ENCODE peak calls at places on chromosomes 4 and X, in six cellular contexts. U is H1, E is sigmoid colon, R is HCT116, O is osteocyte, F is GM10248. W is an unnamed sample.

GRCh38 chrX:112654871-112655270 is 24.9 kb downstream of the LHFPL1 start:
- DNase-seq in U (no peak), E (no peak), R (no peak), O (no peak), F (no peak), W (no peak)

GRCh38 chr4:6121276-6121850 is 79.0 kb downstream of the JAKMIP1 start:
- DNase-seq in U (no peak), E (no peak), R (no peak), O (no peak), F (no peak), W (no peak)

GRCh38 chr4:103074598-103075434 is 1.7 kb downstream of the SLC9B2 start:
- DNase-seq in U (no peak), E (no peak), R (no peak), O (no peak), F (peak; percentile 26), W (no peak)

GRCh38 chr4:39976945-39977488 is 694 bp downstream of the PDS5A start:
- DNase-seq in U (no peak), E (peak; percentile 71), R (no peak), O (peak; percentile 84), F (peak; percentile 48), W (no peak)

GRCh38 chr4:151721466-151721865 is 39.3 kb downstream of the GATB start:
- DNase-seq in U (no peak), E (no peak), R (no peak), O (no peak), F (no peak), W (no peak)

GRCh38 chr4:186727977-186728519 is 4.4 kb upstream of the FAT1 start:
- DNase-seq in U (no peak), E (no peak), R (peak; percentile 63), O (no peak), F (no peak), W (no peak)

GRCh38 chrX:65488496-65488895 is 46.1 kb downstream of the LAS1L start:
- DNase-seq in U (no peak), E (no peak), R (no peak), O (no peak), F (no peak), W (no peak)

GRCh38 chr4:145041378-145041777 is 56.6 kb downstream of the ANAPC10 start:
- DNase-seq in U (no peak), E (no peak), R (no peak), O (no peak), F (peak; percentile 25), W (no peak)

GRCh38 chrX:121283921-121284320 is 236.5 kb downstream of the GLUD2 start:
- DNase-seq in U (no peak), E (no peak), R (no peak), O (no peak), F (no peak), W (no peak)

GRCh38 chrX:31228909-31229308 is 157.1 kb upstream of the FTHL17 start:
- DNase-seq in U (no peak), E (no peak), R (no peak), O (no peak), F (peak; percentile 48), W (no peak)

GRCh38 chr4:40173470-40173875 is 23.4 kb upstream of the RHOH start:
- DNase-seq in U (peak; percentile 23), E (no peak), R (no peak), O (no peak), F (peak; percentile 58), W (no peak)

GRCh38 chrX:108123591-108124366 is 32.2 kb downstream of the ATG4A start:
- DNase-seq in U (no peak), E (no peak), R (no peak), O (no peak), F (no peak), W (no peak)

GRCh38 chrX:74371823-74372222 is 49.5 kb upstream of the SLC16A2 start:
- DNase-seq in U (no peak), E (no peak), R (no peak), O (no peak), F (no peak), W (no peak)

GRCh38 chr4:188428935-188429334 is 289.7 kb downstream of the TRIML1 start:
- DNase-seq in U (no peak), E (no peak), R (no peak), O (no peak), F (no peak), W (peak; percentile 38)

GRCh38 chrX:71618303-71618721 is at the start of gene CXCR3:
- DNase-seq in U (no peak), E (no peak), R (no peak), O (no peak), F (peak; percentile 57), W (no peak)

GRCh38 chr4:80967346-80967745 is 63.2 kb upstream of the BMP3 start:
- DNase-seq in U (no peak), E (no peak), R (no peak), O (no peak), F (no peak), W (no peak)

DNA sequence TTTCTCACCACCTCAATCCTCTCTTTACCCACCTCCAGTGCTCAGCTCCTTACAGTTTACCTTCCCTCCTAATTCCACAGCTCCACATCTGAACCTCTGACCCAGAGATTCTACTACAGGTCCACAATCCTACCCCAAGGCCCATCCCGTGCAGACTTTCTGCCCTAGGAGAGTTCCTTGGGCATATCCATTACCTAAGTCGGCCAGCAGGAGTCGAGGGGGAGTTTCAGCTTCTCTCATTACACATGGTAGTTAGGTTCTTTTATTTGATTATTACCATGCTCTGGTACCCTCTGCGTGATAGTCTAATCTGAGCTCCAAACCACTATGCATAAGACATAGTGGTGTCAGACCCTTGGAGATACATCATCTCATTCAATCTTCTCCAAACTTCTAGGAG is 117.9 kb downstream of the SH3RF1 start:
- DNase-seq in U (no peak), E (no peak), R (no peak), O (no peak), F (no peak), W (no peak)
- TF ChIP-seq CTCF in U (peak; percentile 44), E (no peak), R (peak; percentile 42), O (no peak), F (no peak), W (no peak)

GRCh38 chrX:23666282-23666681 is 1.0 kb upstream of the PRDX4 start:
- DNase-seq in U (no peak), E (no peak), R (no peak), O (no peak), F (no peak), W (no peak)

GRCh38 chrX:23668335-23668734 is 1.0 kb downstream of the PRDX4 start:
- DNase-seq in U (no peak), E (no peak), R (no peak), O (no peak), F (no peak), W (no peak)

GRCh38 chrX:23662853-23663252 is 4.4 kb upstream of the PRDX4 start:
- DNase-seq in U (no peak), E (no peak), R (no peak), O (no peak), F (peak; percentile 26), W (no peak)

GRCh38 chrX:23662187-23662586 is 5.1 kb upstream of the PRDX4 start:
- DNase-seq in U (no peak), E (no peak), R (no peak), O (no peak), F (no peak), W (no peak)

GRCh38 chrX:23667239-23668177 is at the start of gene PRDX4:
- DNase-seq in U (peak; percentile 78), E (peak; percentile 96), R (peak; percentile 67), O (peak; percentile 98), F (peak; percentile 85), W (peak; percentile 68)
- TF ChIP-seq CTCF in U (no peak), E (no peak), R (no peak), O (peak; percentile 11), F (no peak), W (no peak)

GRCh38 chr4:140069068-140069467 is 84.9 kb downstream of the MAML3 start:
- DNase-seq in U (no peak), E (no peak), R (no peak), O (no peak), F (no peak), W (no peak)

GRCh38 chr4:140068247-140068646 is 85.7 kb downstream of the MAML3 start:
- DNase-seq in U (no peak), E (no peak), R (no peak), O (no peak), F (no peak), W (no peak)

GRCh38 chr4:140070369-140070768 is 83.6 kb downstream of the MAML3 start:
- DNase-seq in U (no peak), E (no peak), R (no peak), O (no peak), F (no peak), W (no peak)

GRCh38 chr4:140071806-140072205 is 82.2 kb downstream of the MAML3 start:
- DNase-seq in U (no peak), E (no peak), R (no peak), O (no peak), F (peak; percentile 42), W (no peak)

DNA sequence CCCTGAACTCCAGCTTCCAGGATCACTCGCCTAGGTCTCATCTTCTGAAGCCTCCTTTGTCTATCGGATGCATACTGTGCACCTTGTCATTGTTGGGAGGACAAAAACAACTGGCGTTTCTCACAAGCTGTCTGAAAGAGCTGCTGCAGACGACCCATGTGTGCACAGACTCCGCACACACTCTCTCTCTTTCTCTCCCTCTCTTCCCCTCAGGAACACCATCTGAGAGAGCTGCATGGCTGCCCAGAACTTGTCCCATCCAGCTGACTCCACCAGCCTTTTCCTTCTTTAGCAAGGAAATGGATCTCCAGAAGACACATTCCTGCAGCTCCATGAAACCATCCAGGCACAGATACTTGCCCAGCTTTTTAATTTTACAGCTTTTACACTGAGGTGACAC is 82.9 kb downstream of the MAML3 start:
- DNase-seq in U (no peak), E (no peak), R (no peak), O (no peak), F (no peak), W (no peak)
- TF ChIP-seq CTCF in U (no peak), E (no peak), R (no peak), O (no peak), F (no peak), W (no peak)

DNA sequence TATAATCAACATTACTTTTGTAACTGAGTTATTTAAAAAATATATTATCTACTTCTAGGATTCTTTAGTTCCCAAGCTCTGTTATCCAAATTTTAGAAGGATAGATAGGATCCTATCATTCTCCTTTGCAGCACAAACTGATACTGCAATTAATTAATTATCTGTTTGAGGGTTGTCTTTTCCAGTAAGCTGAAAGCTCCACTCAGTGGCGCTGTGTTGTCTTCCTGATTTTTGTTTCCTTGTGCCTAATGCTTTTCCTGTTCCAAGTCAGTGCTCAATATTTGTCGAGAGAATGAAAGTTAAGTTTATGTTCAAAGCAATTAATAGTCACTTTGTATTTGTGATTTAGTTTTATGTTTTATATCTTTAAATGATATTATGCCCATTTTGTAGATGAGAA is 107.4 kb upstream of the ANK2 start:
- DNase-seq in U (no peak), E (no peak), R (no peak), O (no peak), F (no peak), W (no peak)
- TF ChIP-seq CTCF in U (peak; percentile 46), E (no peak), R (no peak), O (no peak), F (no peak), W (peak; percentile 46)

GRCh38 chr4:177367336-177367735 is 57.7 kb downstream of the NEIL3 start:
- DNase-seq in U (no peak), E (no peak), R (no peak), O (no peak), F (no peak), W (no peak)
- TF ChIP-seq CTCF in U (peak; percentile 66), E (no peak), R (peak; percentile 45), O (no peak), F (no peak), W (peak; percentile 5)